ENCODE peak calls at places on chromosome 11, in six cellular contexts. N, V, G, J, W and E are unnamed samples.
A peak's percentile ranks its signal among the peaks of the same experiment; 100 is the strongest.

GRCh38 chr11:123487157-123487744 is 57.2 kb downstream of the GRAMD1B start:
- DNase-seq in N (no peak), W (no peak), G (no peak), J (no peak), V (no peak), E (no peak)

GRCh38 chr11:77136074-77136473 is 8.0 kb downstream of the MYO7A start:
- DNase-seq in W (no peak), J (no peak), V (no peak), G (no peak), N (no peak), E (peak; percentile 45)

GRCh38 chr11:102172127-102172848 is 62.0 kb downstream of the YAP1 start:
- DNase-seq in V (peak; percentile 43), W (no peak), N (no peak), G (no peak), J (no peak), E (no peak)

GRCh38 chr11:11984563-11984962 is 23.9 kb downstream of the DKK3 start:
- DNase-seq in V (no peak), J (no peak), N (no peak), W (no peak), G (no peak), E (no peak)

GRCh38 chr11:87437844-87438223 is 400.1 kb downstream of the TMEM135 start:
- DNase-seq in J (no peak), W (no peak), N (no peak), G (no peak), V (no peak), E (no peak)

GRCh38 chr11:72762641-72763304 is 10.6 kb upstream of the ARAP1 start:
- DNase-seq in N (no peak), V (no peak), J (no peak), G (no peak), W (no peak), E (no peak)

GRCh38 chr11:130379276-130379675 is 49.1 kb downstream of the ADAMTS8 start:
- DNase-seq in J (no peak), N (no peak), W (no peak), G (no peak), V (no peak), E (no peak)

GRCh38 chr11:74487875-74488274 is 5.6 kb downstream of the LIPT2 start:
- DNase-seq in V (no peak), W (no peak), J (no peak), N (peak; percentile 61), G (peak; percentile 54), E (peak; percentile 51)

GRCh38 chr11:7143908-7144307 is 55.1 kb downstream of the RBMXL2 start:
- DNase-seq in N (peak; percentile 8), G (no peak), J (no peak), V (peak; percentile 22), W (no peak), E (peak; percentile 16)

DNA sequence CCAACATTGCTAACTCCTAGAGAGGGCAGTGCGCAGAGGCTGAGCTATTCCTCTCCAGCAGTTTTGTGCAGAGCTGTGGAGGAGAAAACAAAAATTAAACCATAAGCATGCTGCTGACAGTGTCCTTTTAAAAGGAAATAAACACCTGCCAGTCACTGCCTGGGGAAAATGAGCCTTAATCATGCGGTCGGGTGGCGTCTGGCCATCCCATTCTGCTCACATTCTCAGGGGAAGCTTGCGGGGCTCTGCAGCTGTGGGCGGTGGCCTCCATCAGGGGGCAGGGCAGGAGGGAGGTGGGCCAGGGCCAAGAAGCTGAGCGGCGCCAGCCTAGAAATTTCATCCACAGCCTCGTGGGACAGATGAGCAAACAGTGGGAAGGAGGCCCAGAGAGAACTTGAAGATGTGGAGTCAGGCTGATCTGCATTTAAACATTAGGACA is 71.0 kb upstream of the TP53I11 start:
- DNase-seq in G (no peak), W (no peak), J (no peak), N (no peak), V (peak; percentile 41), E (peak; percentile 69)
- TF ChIP-seq MYC in G (no peak), W (no peak), J (no peak), N (no peak), V (no peak), E (no peak)

GRCh38 chr11:80529722-80530121 is 1088.9 kb upstream of the TENM4 start:
- DNase-seq in N (no peak), V (no peak), G (peak; percentile 9), W (no peak), J (no peak), E (no peak)
- H3K4me3 ChIP-seq in N (no peak overlapping the region), V (no peak overlapping the region), G (no peak overlapping the region), W (no peak overlapping the region), J (no peak overlapping the region), E (no peak overlapping the region)

GRCh38 chr11:90326647-90327046 is 103.8 kb upstream of the CHORDC1 start:
- DNase-seq in J (no peak), V (no peak), W (no peak), G (no peak), N (no peak), E (no peak)
- TF ChIP-seq MYC in J (no peak), V (no peak), W (no peak), G (no peak), N (no peak), E (no peak)

GRCh38 chr11:45815747-45816146 is 10.8 kb downstream of the SLC35C1 start:
- DNase-seq in J (peak; percentile 58), W (no peak), V (no peak), G (no peak), N (peak; percentile 54), E (peak; percentile 35)

GRCh38 chr11:45820211-45820857 is 15.4 kb downstream of the SLC35C1 start:
- DNase-seq in N (no peak), J (no peak), G (no peak), V (no peak), W (no peak), E (no peak)

GRCh38 chr11:45817191-45817590 is 12.2 kb downstream of the SLC35C1 start:
- DNase-seq in W (peak; percentile 43), G (no peak), J (no peak), N (no peak), V (no peak), E (no peak)

GRCh38 chr11:45818961-45819605 is 14.1 kb downstream of the SLC35C1 start:
- DNase-seq in N (no peak), J (no peak), V (no peak), W (peak; percentile 28), G (no peak), E (no peak)

DNA sequence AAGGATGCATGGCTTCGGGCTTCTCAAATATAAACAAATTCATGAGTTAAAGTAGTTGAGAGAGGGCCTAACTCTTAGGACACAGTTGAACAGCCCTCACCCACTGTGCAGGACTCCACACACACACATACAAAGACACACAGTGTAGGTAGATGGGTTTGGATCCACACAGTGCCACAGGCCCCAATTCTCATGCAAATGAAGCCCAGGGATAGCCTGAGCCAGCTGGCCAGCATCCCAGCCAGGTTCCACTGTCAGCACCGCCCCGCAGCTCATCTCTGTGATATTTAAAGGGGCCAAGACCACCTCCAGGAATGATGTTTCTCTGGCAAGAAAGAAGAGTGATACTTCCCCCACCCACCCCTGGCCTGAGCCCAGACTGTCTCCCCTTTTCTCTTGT is 11.7 kb downstream of the SLC35C1 start:
- DNase-seq in J (no peak), V (no peak), N (no peak), W (no peak), G (no peak), E (no peak)
- H3K4me3 ChIP-seq in J (no peak overlapping the region), V (no peak overlapping the region), N (no peak overlapping the region), W (no peak overlapping the region), G (no peak overlapping the region), E (no peak overlapping the region)

GRCh38 chr11:65329503-65329902 is 4.1 kb upstream of the DPF2 start:
- DNase-seq in V (no peak), W (no peak), G (no peak), N (no peak), J (no peak), E (peak; percentile 46)
- TF ChIP-seq MYC in V (no peak), W (no peak), G (no peak), N (no peak), J (no peak), E (no peak)

GRCh38 chr11:108535384-108535955 is 37.3 kb upstream of the POGLUT3 start:
- DNase-seq in G (no peak), J (no peak), N (peak; percentile 19), W (no peak), V (no peak), E (no peak)
- H3K4me3 ChIP-seq in G (no peak overlapping the region), J (no peak overlapping the region), N (no peak overlapping the region), W (no peak overlapping the region), V (no peak overlapping the region), E (no peak overlapping the region)

GRCh38 chr11:68012843-68013610 is 2.9 kb downstream of the ALDH3B1 start:
- DNase-seq in G (peak; percentile 96), J (peak; percentile 82), N (no peak), V (no peak), W (no peak), E (no peak)
- TF ChIP-seq MYC in G (no peak), J (peak; percentile 78), N (no peak), V (no peak), W (no peak), E (no peak)